ENCODE peak calls at places on chromosomes 3 and 15, in ten cellular contexts. One of them, this sample, is unnamed.

GRCh38 chr15:58483316-58483715 is 51.5 kb downstream of the LIPC start:
- DNase-seq in A549: no peak
- DNase-seq in thyroid gland: no peak
- DNase-seq in uterus: no peak
- DNase-seq in adrenal gland: no peak
- DNase-seq in breast epithelium: no peak
- DNase-seq in transverse colon: no peak
- DNase-seq in lower leg skin: no peak
- DNase-seq in Peyer's patch: no peak
- DNase-seq in spleen: no peak
- DNase-seq in this sample: no peak

GRCh38 chr15:29959384-29960137 is 123.2 kb upstream of the GOLGA8J start:
- DNase-seq in lower leg skin: no peak
- DNase-seq in adrenal gland: no peak
- DNase-seq in A549: no peak
- DNase-seq in breast epithelium: no peak
- DNase-seq in uterus: no peak
- DNase-seq in transverse colon: no peak
- DNase-seq in spleen: no peak
- DNase-seq in thyroid gland: no peak
- DNase-seq in Peyer's patch: no peak
- DNase-seq in this sample: no peak

GRCh38 chr15:73985101-73985873 is 6.8 kb downstream of the STOML1 start:
- DNase-seq in spleen: no peak
- DNase-seq in uterus: no peak
- DNase-seq in transverse colon: peak; percentile 44
- DNase-seq in A549: no peak
- DNase-seq in lower leg skin: no peak
- DNase-seq in adrenal gland: no peak
- DNase-seq in breast epithelium: no peak
- DNase-seq in thyroid gland: no peak
- DNase-seq in Peyer's patch: no peak
- DNase-seq in this sample: no peak

GRCh38 chr15:49223536-49224274 is 53.7 kb downstream of the GALK2 start:
- DNase-seq in lower leg skin: no peak
- DNase-seq in transverse colon: no peak
- DNase-seq in breast epithelium: no peak
- DNase-seq in A549: no peak
- DNase-seq in thyroid gland: no peak
- DNase-seq in Peyer's patch: no peak
- DNase-seq in spleen: no peak
- DNase-seq in uterus: no peak
- DNase-seq in adrenal gland: no peak
- DNase-seq in this sample: no peak

GRCh38 chr3:170418422-170419300 is at the start of gene CLDN11:
- DNase-seq in uterus: peak; percentile 58
- DNase-seq in spleen: no peak
- DNase-seq in adrenal gland: peak; percentile 18
- DNase-seq in thyroid gland: peak; percentile 41
- DNase-seq in transverse colon: no peak
- DNase-seq in breast epithelium: no peak
- DNase-seq in A549: no peak
- DNase-seq in Peyer's patch: peak; percentile 54
- DNase-seq in lower leg skin: no peak
- DNase-seq in this sample: no peak

GRCh38 chr3:23591374-23591773 is 214.4 kb upstream of the UBE2E1 start:
- DNase-seq in breast epithelium: no peak
- DNase-seq in A549: no peak
- DNase-seq in transverse colon: no peak
- DNase-seq in lower leg skin: no peak
- DNase-seq in uterus: no peak
- DNase-seq in Peyer's patch: no peak
- DNase-seq in adrenal gland: no peak
- DNase-seq in spleen: no peak
- DNase-seq in thyroid gland: no peak
- DNase-seq in this sample: no peak

GRCh38 chr15:94306700-94307650 is 75.6 kb downstream of the MCTP2 start:
- DNase-seq in uterus: no peak
- DNase-seq in adrenal gland: no peak
- DNase-seq in transverse colon: no peak
- DNase-seq in thyroid gland: no peak
- DNase-seq in A549: no peak
- DNase-seq in lower leg skin: no peak
- DNase-seq in breast epithelium: no peak
- DNase-seq in Peyer's patch: no peak
- DNase-seq in spleen: no peak
- DNase-seq in this sample: no peak

GRCh38 chr15:36481156-36481555 is 98.3 kb upstream of the CDIN1 start:
- DNase-seq in transverse colon: no peak
- DNase-seq in spleen: no peak
- DNase-seq in adrenal gland: no peak
- DNase-seq in thyroid gland: no peak
- DNase-seq in lower leg skin: no peak
- DNase-seq in Peyer's patch: no peak
- DNase-seq in breast epithelium: no peak
- DNase-seq in A549: no peak
- DNase-seq in uterus: no peak
- DNase-seq in this sample: no peak

GRCh38 chr15:77187751-77188464 is 117.0 kb upstream of the TSPAN3 start:
- DNase-seq in transverse colon: peak; percentile 18
- DNase-seq in spleen: no peak
- DNase-seq in A549: no peak
- DNase-seq in adrenal gland: peak; percentile 54
- DNase-seq in Peyer's patch: no peak
- DNase-seq in breast epithelium: no peak
- DNase-seq in thyroid gland: peak; percentile 7
- DNase-seq in uterus: no peak
- DNase-seq in lower leg skin: peak; percentile 54
- DNase-seq in this sample: no peak

GRCh38 chr15:91186892-91187644 is 87.0 kb downstream of the SV2B start:
- DNase-seq in uterus: no peak
- DNase-seq in transverse colon: no peak
- DNase-seq in lower leg skin: no peak
- DNase-seq in A549: no peak
- DNase-seq in spleen: no peak
- DNase-seq in thyroid gland: no peak
- DNase-seq in Peyer's patch: no peak
- DNase-seq in breast epithelium: no peak
- DNase-seq in adrenal gland: peak; percentile 22
- DNase-seq in this sample: no peak

GRCh38 chr3:61250784-61251173 is 473 bp downstream of the FHIT start:
- DNase-seq in A549: no peak
- DNase-seq in transverse colon: peak; percentile 40
- DNase-seq in uterus: peak; percentile 47
- DNase-seq in spleen: no peak
- DNase-seq in thyroid gland: peak; percentile 37
- DNase-seq in breast epithelium: peak; percentile 66
- DNase-seq in lower leg skin: peak; percentile 49
- DNase-seq in Peyer's patch: no peak
- DNase-seq in adrenal gland: peak; percentile 53
- DNase-seq in this sample: no peak

GRCh38 chr3:72270072-72270611 is 485.2 kb upstream of the PROK2 start:
- DNase-seq in spleen: peak; percentile 87
- DNase-seq in thyroid gland: peak; percentile 56
- DNase-seq in breast epithelium: peak; percentile 70
- DNase-seq in lower leg skin: peak; percentile 93
- DNase-seq in adrenal gland: peak; percentile 97
- DNase-seq in A549: peak; percentile 36
- DNase-seq in uterus: peak; percentile 92
- DNase-seq in transverse colon: peak; percentile 84
- DNase-seq in Peyer's patch: peak; percentile 73
- DNase-seq in this sample: peak; percentile 68

GRCh38 chr15:79682851-79683288 is 213.9 kb downstream of the MTHFS start:
- DNase-seq in transverse colon: no peak
- DNase-seq in spleen: no peak
- DNase-seq in lower leg skin: no peak
- DNase-seq in Peyer's patch: no peak
- DNase-seq in breast epithelium: no peak
- DNase-seq in thyroid gland: no peak
- DNase-seq in uterus: no peak
- DNase-seq in adrenal gland: no peak
- DNase-seq in A549: peak; percentile 43
- DNase-seq in this sample: no peak
- TF ChIP-seq POLR2A in transverse colon: no peak
- TF ChIP-seq POLR2A in spleen: no peak
- TF ChIP-seq POLR2A in lower leg skin: no peak
- TF ChIP-seq POLR2A in Peyer's patch: no peak
- TF ChIP-seq POLR2A in breast epithelium: no peak
- TF ChIP-seq POLR2A in thyroid gland: no peak
- TF ChIP-seq POLR2A in uterus: no peak
- TF ChIP-seq POLR2A in adrenal gland: no peak
- TF ChIP-seq POLR2A in A549: no peak
- TF ChIP-seq POLR2A in this sample: no peak

GRCh38 chr3:15903164-15903563 is 105.4 kb upstream of the ANKRD28 start:
- DNase-seq in uterus: peak; percentile 41
- DNase-seq in Peyer's patch: no peak
- DNase-seq in transverse colon: no peak
- DNase-seq in lower leg skin: peak; percentile 29
- DNase-seq in A549: no peak
- DNase-seq in adrenal gland: peak; percentile 74
- DNase-seq in spleen: no peak
- DNase-seq in breast epithelium: no peak
- DNase-seq in thyroid gland: peak; percentile 88
- DNase-seq in this sample: no peak
- TF ChIP-seq POLR2A in uterus: no peak
- TF ChIP-seq POLR2A in Peyer's patch: no peak
- TF ChIP-seq POLR2A in transverse colon: no peak
- TF ChIP-seq POLR2A in lower leg skin: no peak
- TF ChIP-seq POLR2A in A549: no peak
- TF ChIP-seq POLR2A in adrenal gland: no peak
- TF ChIP-seq POLR2A in spleen: no peak
- TF ChIP-seq POLR2A in breast epithelium: no peak
- TF ChIP-seq POLR2A in thyroid gland: peak; percentile 62
- TF ChIP-seq POLR2A in this sample: no peak

GRCh38 chr3:140942221-140943104 is 827 bp downstream of the SLC25A36 start:
- DNase-seq in thyroid gland: peak; percentile 57
- DNase-seq in spleen: peak; percentile 91
- DNase-seq in A549: peak; percentile 15
- DNase-seq in Peyer's patch: peak; percentile 77
- DNase-seq in uterus: peak; percentile 42
- DNase-seq in transverse colon: peak; percentile 60
- DNase-seq in lower leg skin: peak; percentile 27
- DNase-seq in adrenal gland: peak; percentile 63
- DNase-seq in breast epithelium: peak; percentile 65
- DNase-seq in this sample: peak; percentile 30
- TF ChIP-seq POLR2A in thyroid gland: peak; percentile 59
- TF ChIP-seq POLR2A in spleen: no peak
- TF ChIP-seq POLR2A in A549: peak; percentile 16
- TF ChIP-seq POLR2A in Peyer's patch: peak; percentile 17
- TF ChIP-seq POLR2A in uterus: no peak
- TF ChIP-seq POLR2A in transverse colon: no peak
- TF ChIP-seq POLR2A in lower leg skin: no peak
- TF ChIP-seq POLR2A in adrenal gland: peak; percentile 42
- TF ChIP-seq POLR2A in breast epithelium: no peak
- TF ChIP-seq POLR2A in this sample: peak; percentile 34

GRCh38 chr15:31228980-31229826 is 97.4 kb upstream of the KLF13 start:
- DNase-seq in transverse colon: peak; percentile 87
- DNase-seq in adrenal gland: no peak
- DNase-seq in spleen: peak; percentile 87
- DNase-seq in breast epithelium: no peak
- DNase-seq in Peyer's patch: peak; percentile 68
- DNase-seq in uterus: no peak
- DNase-seq in A549: peak; percentile 55
- DNase-seq in lower leg skin: no peak
- DNase-seq in thyroid gland: peak; percentile 72
- DNase-seq in this sample: peak; percentile 40
- TF ChIP-seq POLR2A in transverse colon: peak; percentile 67
- TF ChIP-seq POLR2A in adrenal gland: no peak
- TF ChIP-seq POLR2A in spleen: peak; percentile 37
- TF ChIP-seq POLR2A in breast epithelium: no peak
- TF ChIP-seq POLR2A in Peyer's patch: peak; percentile 52
- TF ChIP-seq POLR2A in uterus: no peak
- TF ChIP-seq POLR2A in A549: no peak
- TF ChIP-seq POLR2A in lower leg skin: no peak
- TF ChIP-seq POLR2A in thyroid gland: no peak
- TF ChIP-seq POLR2A in this sample: no peak

DNA sequence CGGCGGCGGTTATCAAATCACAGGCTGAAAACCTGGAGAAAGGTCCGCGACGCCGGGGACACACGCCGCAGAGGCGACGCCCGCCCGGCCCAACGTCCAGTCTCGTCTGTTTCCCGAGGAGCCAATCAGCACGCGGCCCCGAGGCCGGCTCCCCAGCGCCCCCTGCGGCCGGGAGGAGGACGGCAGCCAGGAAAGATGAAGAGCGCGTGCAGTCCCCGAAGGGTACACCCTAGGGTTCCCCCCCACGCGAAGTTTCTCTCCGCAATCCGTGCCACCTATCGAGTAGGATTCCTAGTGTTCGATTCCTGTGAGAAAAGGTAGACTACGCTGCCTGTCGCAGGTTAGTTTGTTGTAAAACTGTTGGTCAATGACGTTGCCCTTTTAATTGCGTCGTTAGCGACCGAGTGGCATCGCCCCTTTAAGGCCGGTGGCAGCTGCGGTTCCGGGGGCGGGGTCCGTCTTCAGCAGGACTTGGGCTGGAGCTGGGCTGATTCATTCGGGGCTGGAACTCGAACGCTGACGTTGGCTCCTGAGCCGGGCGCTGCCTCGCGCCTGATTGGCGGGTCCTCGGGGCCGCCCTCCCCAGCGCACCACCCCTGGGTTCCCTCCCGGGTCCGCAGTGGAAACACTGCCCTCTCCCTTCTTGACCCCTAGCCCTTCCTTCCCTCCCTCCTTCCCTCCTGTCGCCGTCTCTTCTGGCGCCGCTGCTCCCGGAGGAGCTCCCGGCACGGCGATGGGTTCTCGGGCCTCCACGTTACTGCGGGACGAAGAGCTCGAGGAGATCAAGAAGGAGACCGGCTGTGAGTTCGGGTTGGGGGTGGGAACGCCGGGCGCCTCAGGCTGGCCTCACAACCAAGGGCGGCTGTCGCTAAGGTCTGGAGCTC is at the start of the genes CHP1 and EXD1:
- DNase-seq in spleen: peak; percentile 99
- DNase-seq in thyroid gland: peak; percentile 99
- DNase-seq in uterus: peak; percentile 96
- DNase-seq in A549: peak; percentile 88
- DNase-seq in adrenal gland: peak; percentile 99
- DNase-seq in breast epithelium: peak; percentile 97
- DNase-seq in transverse colon: peak; percentile 99
- DNase-seq in Peyer's patch: peak; percentile 99
- DNase-seq in lower leg skin: peak; percentile 98
- DNase-seq in this sample: peak; percentile 96
- TF ChIP-seq POLR2A in spleen: peak; percentile 2
- TF ChIP-seq POLR2A in thyroid gland: peak; percentile 81
- TF ChIP-seq POLR2A in uterus: peak; percentile 43
- TF ChIP-seq POLR2A in A549: peak; percentile 37
- TF ChIP-seq POLR2A in adrenal gland: peak; percentile 96
- TF ChIP-seq POLR2A in breast epithelium: peak; percentile 36
- TF ChIP-seq POLR2A in transverse colon: peak; percentile 97
- TF ChIP-seq POLR2A in Peyer's patch: peak; percentile 95
- TF ChIP-seq POLR2A in lower leg skin: no peak
- TF ChIP-seq POLR2A in this sample: peak; percentile 70

This sample was measured in H54.